ENCODE peak calls at places on chromosomes 13 and 19, in seven cellular contexts. M is CD4-positive, CD25-positive, alpha-beta regulatory T cell; P is neuronal stem cell; D is left ventricle myocardium inferior; W is adrenal gland; T is H1; L is naive thymus-derived CD4-positive, alpha-beta T cell. Z is an unnamed sample.

GRCh38 chr13:30334663-30335386 is 27.5 kb upstream of the KATNAL1 start:
- DNase-seq in W (no peak), P (peak; percentile 54), L (no peak), D (no peak), M (peak; percentile 48), T (peak; percentile 63), Z (no peak)

GRCh38 chr19:45528149-45528743 is 21.0 kb downstream of the VASP start:
- DNase-seq in D (no peak), T (peak; percentile 81), W (peak; percentile 62), P (no peak), M (no peak), L (no peak), Z (no peak)

GRCh38 chr19:5030822-5031221 is 61.9 kb downstream of the KDM4B start:
- DNase-seq in L (no peak), M (no peak), W (no peak), P (no peak), T (no peak), D (no peak), Z (no peak)

GRCh38 chr13:95660981-95661581 is 15.9 kb upstream of the DNAJC3 start:
- DNase-seq in M (peak; percentile 32), L (no peak), W (peak; percentile 29), T (no peak), P (no peak), D (no peak), Z (no peak)

GRCh38 chr19:46950526-46951235 is 69.0 kb upstream of the NPAS1 start:
- DNase-seq in T (no peak), D (no peak), W (no peak), L (no peak), P (no peak), M (no peak), Z (no peak)

GRCh38 chr19:27522223-27522622 is 1690.7 kb downstream of the UQCRFS1 start:
- DNase-seq in T (no peak), L (no peak), D (no peak), P (no peak), M (no peak), W (no peak), Z (no peak)

GRCh38 chr13:110882228-110882627 is 32.6 kb downstream of the ANKRD10 start:
- DNase-seq in L (no peak), T (no peak), D (no peak), M (no peak), W (no peak), P (no peak), Z (no peak)

GRCh38 chr19:57769345-57770131 is at the start of gene ZNF586:
- DNase-seq in L (peak; percentile 64), W (peak; percentile 93), T (peak; percentile 89), D (peak; percentile 90), M (peak; percentile 86), P (peak; percentile 89), Z (peak; percentile 84)

GRCh38 chr13:74930402-74931165 is 551.4 kb downstream of the TBC1D4 start:
- DNase-seq in L (no peak), D (no peak), T (no peak), W (no peak), P (no peak), M (no peak), Z (no peak)

GRCh38 chr13:80157261-80157942 is 183.5 kb downstream of the SPRY2 start:
- DNase-seq in L (no peak), D (no peak), P (no peak), W (no peak), T (no peak), M (no peak), Z (no peak)

GRCh38 chr13:86725105-86725504 is 925.9 kb upstream of the SLITRK6 start:
- DNase-seq in W (no peak), M (no peak), D (no peak), P (no peak), T (no peak), L (no peak), Z (no peak)

GRCh38 chr13:33284016-33284415 is 1.5 kb downstream of the STARD13 start:
- DNase-seq in D (no peak), T (no peak), P (no peak), M (no peak), L (no peak), W (no peak), Z (no peak)

GRCh38 chr19:1852294-1852646 is 4.0 kb upstream of the REXO1 start:
- DNase-seq in W (no peak), M (no peak), P (no peak), L (no peak), D (no peak), T (no peak), Z (no peak)

GRCh38 chr19:44367024-44367423 is 10.5 kb upstream of the ZNF112 start:
- DNase-seq in L (no peak), M (no peak), D (no peak), W (no peak), T (no peak), P (no peak), Z (no peak)

GRCh38 chr13:74889321-74889720 is 592.6 kb downstream of the TBC1D4 start:
- DNase-seq in M (no peak), T (no peak), L (no peak), P (no peak), D (no peak), W (no peak), Z (no peak)

GRCh38 chr13:110133425-110134235 is 173.3 kb downstream of the COL4A1 start:
- DNase-seq in P (no peak), W (no peak), D (no peak), T (no peak), L (no peak), M (no peak), Z (no peak)

GRCh38 chr13:84126671-84127171 is 244.4 kb upstream of the SLITRK1 start:
- DNase-seq in T (no peak), M (no peak), D (no peak), W (no peak), L (no peak), P (no peak), Z (peak; percentile 23)

GRCh38 chr19:38385804-38386257 is 2.0 kb downstream of the GGN start:
- DNase-seq in L (no peak), T (no peak), W (no peak), P (no peak), M (no peak), D (no peak), Z (no peak)

GRCh38 chr19:24069907-24070657 is 16.9 kb upstream of the ZNF254 start:
- DNase-seq in M (no peak), P (no peak), W (no peak), L (no peak), T (no peak), D (no peak), Z (no peak)

GRCh38 chr13:102693250-102693649 is 1.6 kb downstream of the METTL21C start:
- DNase-seq in L (no peak), M (no peak), T (no peak), P (no peak), D (no peak), W (no peak), Z (no peak)

GRCh38 chr19:17846146-17846545 is 1.6 kb downstream of the JAK3 start:
- DNase-seq in M (no peak), D (no peak), P (no peak), L (no peak), W (no peak), T (no peak), Z (peak; percentile 37)

GRCh38 chr19:53520547-53521372 is 17.2 kb upstream of the ZNF331 start:
- DNase-seq in W (peak; percentile 97), T (peak; percentile 86), L (peak; percentile 65), P (peak; percentile 97), M (peak; percentile 87), D (peak; percentile 95), Z (peak; percentile 84)

GRCh38 chr19:3243851-3244700 is 19.6 kb downstream of the CELF5 start:
- DNase-seq in M (peak; percentile 37), D (no peak), T (peak; percentile 81), L (peak; percentile 17), P (peak; percentile 70), W (peak; percentile 49), Z (no peak)
- H3K27me3 ChIP-seq in M (no peaks in the 10 kb centered on the region), D (peaks cover 58% of the 10 kb centered on the region), T (no peaks in the 10 kb centered on the region), L (no peaks in the 10 kb centered on the region), P (no peaks in the 10 kb centered on the region), W (no peaks in the 10 kb centered on the region), Z (no peaks in the 10 kb centered on the region)

GRCh38 chr19:56654151-56654550 is 11.2 kb downstream of the SMIM17 start:
- DNase-seq in T (no peak), M (no peak), P (no peak), L (no peak), W (no peak), D (no peak), Z (no peak)
- H3K4me3 ChIP-seq in T (no peak overlapping the region), M (no peak overlapping the region), P (no peak overlapping the region), L (no peak overlapping the region), W (no peak overlapping the region), D (no peak overlapping the region), Z (no peak overlapping the region)

DNA sequence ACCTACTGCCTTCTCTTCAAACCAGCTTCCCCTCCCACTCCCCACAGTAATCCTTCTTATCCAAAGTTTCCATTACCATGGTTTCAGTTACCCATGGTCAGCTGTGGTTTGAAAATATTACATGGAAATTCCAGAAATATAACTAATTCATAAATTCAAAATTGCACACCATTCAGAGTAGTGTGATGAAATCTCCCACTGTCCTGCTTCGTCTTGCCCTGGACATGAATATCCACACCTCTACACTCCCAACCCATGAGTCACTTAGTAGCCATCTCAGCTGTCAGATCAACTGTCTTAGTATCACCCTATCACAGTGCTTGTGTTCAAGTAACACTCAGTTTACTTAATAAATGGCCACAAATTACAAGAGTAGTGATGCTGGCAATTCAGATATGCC is 3.8 kb upstream of the KCTD12 start:
- DNase-seq in T (no peak), P (no peak), M (no peak), D (no peak), W (no peak), L (no peak), Z (no peak)
- H3K4me1 ChIP-seq in T (peaks cover 3% of the 10 kb centered on the region), P (peaks cover 2% of the 10 kb centered on the region), M (peaks cover 13% of the 10 kb centered on the region), D (peaks cover 28% of the 10 kb centered on the region), W (peaks cover 3% of the 10 kb centered on the region), L (no peaks in the 10 kb centered on the region), Z (peaks cover 7% of the 10 kb centered on the region)

GRCh38 chr19:33546656-33547055 is 25.1 kb upstream of the PEPD start:
- DNase-seq in M (no peak), W (no peak), D (no peak), T (no peak), P (no peak), L (no peak), Z (no peak)

GRCh38 chr19:33547676-33548075 is 26.1 kb upstream of the PEPD start:
- DNase-seq in L (no peak), M (no peak), P (no peak), T (no peak), D (no peak), W (no peak), Z (no peak)

GRCh38 chr19:33550741-33551140 is 29.1 kb upstream of the PEPD start:
- DNase-seq in W (no peak), D (no peak), T (no peak), M (no peak), L (no peak), P (no peak), Z (no peak)

DNA sequence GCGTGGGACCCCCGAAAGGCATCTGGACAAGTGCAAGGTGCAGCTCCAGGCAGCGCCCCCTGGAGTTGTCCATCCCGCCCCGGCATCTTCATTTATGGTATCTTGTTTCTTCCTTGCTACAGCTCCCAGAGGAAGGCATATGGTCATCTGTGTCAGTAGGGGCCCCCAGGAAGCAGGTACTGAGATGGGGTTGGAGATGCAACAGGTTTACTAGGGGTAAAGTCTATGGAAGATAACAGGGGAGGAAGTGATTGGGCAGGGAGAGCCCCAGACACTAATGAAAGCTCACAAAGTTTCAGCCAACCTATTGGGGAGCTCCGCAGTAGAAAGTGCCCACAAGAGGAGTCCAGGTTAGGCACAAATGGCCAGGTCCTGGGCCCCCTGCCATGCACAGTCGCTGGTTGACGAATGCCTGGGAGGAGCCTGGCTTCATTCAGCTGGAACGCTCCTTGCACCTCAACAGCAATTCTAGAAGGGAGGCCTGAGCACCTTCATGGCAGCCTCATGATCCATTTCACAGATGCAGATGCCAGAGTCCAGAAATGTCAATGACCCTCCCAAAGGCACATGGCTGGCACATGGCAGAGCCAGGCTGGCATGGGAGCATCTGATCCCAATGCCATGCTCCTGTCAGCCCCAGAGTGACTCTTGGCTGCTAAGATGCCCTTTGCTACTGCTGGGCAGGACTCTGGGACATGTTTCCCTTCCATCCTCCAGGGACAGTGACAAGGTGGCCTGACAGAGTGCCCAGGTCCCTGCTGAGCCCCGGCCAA is 23.8 kb upstream of the PEPD start:
- DNase-seq in W (no peak), P (no peak), D (no peak), T (no peak), M (no peak), L (no peak), Z (no peak)
- H3K27me3 ChIP-seq in W (peaks cover 10% of the 10 kb centered on the region), P (no peaks in the 10 kb centered on the region), D (peaks cover 83% of the 10 kb centered on the region), T (no peaks in the 10 kb centered on the region), M (no peaks in the 10 kb centered on the region), L (no peaks in the 10 kb centered on the region), Z (no peaks in the 10 kb centered on the region)

Z was measured in CD8-positive, alpha-beta memory T cell.